ENCODE peak calls at places on chromosomes 13 and 19, in eight cellular contexts. O, W, Q, N, J, G, K and L are unnamed samples.

GRCh38 chr19:46206176-46206575 is 23.4 kb upstream of the IGFL1 start:
- DNase-seq in O (no peak), K (no peak), W (no peak), N (no peak), J (no peak), G (no peak), Q (no peak), L (no peak)

GRCh38 chr19:42468273-42468796 is 25.6 kb upstream of the CXCL17 start:
- DNase-seq in N (no peak), Q (no peak), W (no peak), J (no peak), O (no peak), G (no peak), K (no peak), L (no peak)

GRCh38 chr13:72620874-72621273 is 106.6 kb downstream of the MZT1 start:
- DNase-seq in N (no peak), Q (no peak), W (no peak), O (no peak), K (no peak), J (no peak), G (no peak), L (no peak)

GRCh38 chr19:6676288-6676687 is 6.3 kb upstream of the TNFSF14 start:
- DNase-seq in J (no peak), G (no peak), N (no peak), W (no peak), O (no peak), K (no peak), Q (no peak), L (peak)

GRCh38 chr19:29831041-29831548 is 19.3 kb downstream of the CCNE1 start:
- DNase-seq in Q (peak), J (peak), K (no peak), G (no peak), N (no peak), O (peak), W (no peak), L (peak)

GRCh38 chr19:10007811-10008211 is 2.5 kb downstream of the COL5A3 start:
- DNase-seq in J (no peak), W (no peak), K (no peak), Q (no peak), O (no peak), N (peak), G (no peak), L (no peak)

GRCh38 chr13:92573467-92574057 is 653.0 kb upstream of the GPC6 start:
- DNase-seq in W (no peak), G (no peak), J (no peak), Q (no peak), O (no peak), N (no peak), K (no peak), L (no peak)

GRCh38 chr19:11480081-11480926 is 542 bp downstream of the ELAVL3 start:
- DNase-seq in Q (no peak), W (no peak), G (no peak), O (no peak), N (no peak), J (no peak), K (no peak), L (peak)

GRCh38 chr13:109998808-109999528 is 212.6 kb upstream of the IRS2 start:
- DNase-seq in N (no peak), K (no peak), Q (no peak), G (no peak), J (no peak), O (no peak), W (no peak), L (no peak)

GRCh38 chr13:67075239-67075638 is 154.9 kb downstream of the PCDH9 start:
- DNase-seq in Q (no peak), W (no peak), K (no peak), O (no peak), G (no peak), J (no peak), N (no peak), L (no peak)

GRCh38 chr19:7918615-7919421 is 1.3 kb upstream of the SNAPC2 start:
- DNase-seq in J (no peak), W (no peak), K (peak), G (no peak), O (no peak), N (no peak), Q (no peak), L (no peak)

GRCh38 chr19:19064098-19064722 is 416 bp downstream of the SLC25A42 start:
- DNase-seq in K (no peak), W (no peak), Q (no peak), N (no peak), O (no peak), G (no peak), J (no peak), L (no peak)